ENCODE peak calls at places on chromosomes 11 and 22, in nine cellular contexts. I, Z, X, N, P, D, Q, W and F are unnamed samples.

GRCh38 chr11:57885298-57886035 is 123.9 kb downstream of the CTNND1 start:
- DNase-seq in Q (no peak), X (no peak), N (no peak), I (no peak), P (peak; percentile 65), W (no peak), D (no peak), Z (no peak), F (no peak)

GRCh38 chr11:44632466-44633123 is 67.1 kb downstream of the CD82 start:
- DNase-seq in Q (no peak), W (no peak), P (peak; percentile 76), X (no peak), N (peak; percentile 55), I (no peak), Z (no peak), D (peak; percentile 29), F (no peak)

GRCh38 chr11:112993808-112994207 is 32.6 kb downstream of the NCAM1 start:
- DNase-seq in P (no peak), N (no peak), W (no peak), D (no peak), Q (no peak), Z (no peak), I (no peak), X (no peak), F (no peak)

GRCh38 chr11:7936615-7937014 is 4.9 kb downstream of the OR10A3 start:
- DNase-seq in D (peak; percentile 63), P (no peak), X (no peak), I (no peak), Z (no peak), N (peak; percentile 8), W (no peak), Q (no peak), F (no peak)

GRCh38 chr11:108135845-108136599 is 14.7 kb downstream of the ACAT1 start:
- DNase-seq in N (no peak), X (no peak), D (no peak), W (no peak), Q (no peak), I (no peak), Z (peak; percentile 37), P (no peak), F (no peak)

GRCh38 chr11:34641981-34642380 is 21.1 kb downstream of the EHF start:
- DNase-seq in Q (no peak), W (no peak), Z (no peak), D (no peak), I (no peak), P (no peak), N (no peak), X (no peak), F (no peak)

GRCh38 chr22:26079009-26079408 is 90.3 kb upstream of the SEZ6L start:
- DNase-seq in N (no peak), D (no peak), Z (no peak), X (no peak), P (peak; percentile 44), W (no peak), Q (no peak), I (no peak), F (no peak)

GRCh38 chr11:102260241-102260640 is 57.0 kb upstream of the BIRC3 start:
- DNase-seq in D (no peak), W (no peak), N (no peak), Z (no peak), P (peak; percentile 59), I (no peak), Q (no peak), X (no peak), F (no peak)

GRCh38 chr11:116951762-116952161 is 114.3 kb upstream of the APOA1 start:
- DNase-seq in X (no peak), P (no peak), Z (no peak), N (no peak), I (no peak), W (no peak), Q (no peak), D (no peak), F (no peak)

GRCh38 chr11:63682045-63682915 is 980 bp downstream of the RTN3 start:
- DNase-seq in D (peak; percentile 48), W (no peak), X (no peak), I (peak; percentile 33), Z (peak; percentile 32), Q (peak; percentile 42), P (peak; percentile 66), N (peak; percentile 22), F (no peak)

GRCh38 chr11:36488096-36488495 is 22.0 kb downstream of the TRAF6 start:
- DNase-seq in Q (no peak), X (no peak), Z (no peak), N (no peak), D (no peak), P (no peak), W (no peak), I (no peak), F (no peak)

DNA sequence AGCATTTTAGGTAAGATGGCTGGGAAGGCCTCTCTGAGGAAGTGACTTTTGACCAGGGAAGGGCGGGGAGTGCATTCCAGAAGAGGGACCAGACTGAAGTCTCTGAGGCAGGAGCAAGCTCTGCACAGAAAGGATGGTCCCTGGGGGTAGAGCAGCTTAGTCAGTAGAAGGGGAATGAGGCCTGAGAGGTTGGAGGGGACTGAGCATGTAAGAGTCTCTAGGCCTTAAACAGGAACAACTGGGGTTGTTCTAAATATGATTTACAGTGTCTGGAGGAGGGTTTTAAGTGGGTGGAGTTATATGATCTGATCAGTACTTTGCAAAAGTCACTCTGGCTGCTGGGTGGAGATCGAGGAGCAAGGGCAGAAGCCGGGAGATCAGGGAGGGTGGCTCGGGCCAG is 31.7 kb upstream of the TEF start:
- DNase-seq in Z (no peak), W (no peak), I (no peak), X (no peak), Q (no peak), D (peak; percentile 30), P (no peak), N (peak; percentile 30), F (no peak)
- H3K36me3 ChIP-seq in Z (peaks cover 60% of the 10 kb centered on the region), W (peaks cover 47% of the 10 kb centered on the region), I (peaks cover 94% of the 10 kb centered on the region), X (peaks cover 37% of the 10 kb centered on the region), Q (no peaks in the 10 kb centered on the region), D (peaks cover 12% of the 10 kb centered on the region), P (peaks cover 26% of the 10 kb centered on the region), N (peaks cover 100% of the 10 kb centered on the region), F (peaks cover 100% of the 10 kb centered on the region)

GRCh38 chr22:45627489-45628233 is 44.0 kb upstream of the ATXN10 start:
- DNase-seq in I (no peak), Z (no peak), W (no peak), P (no peak), D (no peak), X (no peak), N (no peak), Q (peak; percentile 12), F (no peak)
- H3K27ac ChIP-seq in I (no peak overlapping the region), Z (no peak overlapping the region), W (no peak overlapping the region), P (no peak overlapping the region), D (no peak overlapping the region), X (no peak overlapping the region), N (no peak overlapping the region), Q (no peak overlapping the region), F (no peak overlapping the region)

GRCh38 chr11:74866557-74866956 is 82.3 kb downstream of the XRRA1 start:
- DNase-seq in N (no peak), P (no peak), D (no peak), Z (no peak), I (no peak), W (no peak), Q (no peak), X (no peak), F (no peak)

GRCh38 chr11:74871037-74871436 is 77.9 kb downstream of the XRRA1 start:
- DNase-seq in X (no peak), Z (peak; percentile 30), N (no peak), Q (no peak), D (no peak), I (no peak), W (no peak), P (no peak), F (no peak)

GRCh38 chr11:74870485-74870884 is 78.4 kb downstream of the XRRA1 start:
- DNase-seq in Z (peak; percentile 73), P (peak; percentile 78), W (no peak), I (no peak), N (no peak), X (no peak), Q (no peak), D (no peak), F (no peak)
- TF ChIP-seq CTCF in Z (peak; percentile 53), P (peak; percentile 64), W (no peak), I (peak; percentile 18), N (peak; percentile 9), X (no peak), Q (no peak), D (peak; percentile 7), F (no peak)

GRCh38 chr11:10762185-10762584 is 11.1 kb downstream of the CTR9 start:
- DNase-seq in X (no peak), I (no peak), D (no peak), N (no peak), Q (no peak), W (no peak), P (no peak), Z (no peak), F (no peak)

GRCh38 chr11:10763766-10764165 is 12.7 kb downstream of the CTR9 start:
- DNase-seq in N (no peak), W (no peak), D (no peak), Z (no peak), X (no peak), I (no peak), Q (no peak), P (no peak), F (no peak)

GRCh38 chr11:10761085-10761698 is 10.1 kb downstream of the CTR9 start:
- DNase-seq in I (no peak), Q (no peak), N (no peak), X (no peak), D (no peak), P (no peak), W (no peak), Z (no peak), F (no peak)

GRCh38 chr11:10762913-10763421 is 11.9 kb downstream of the CTR9 start:
- DNase-seq in P (no peak), D (no peak), N (no peak), Z (no peak), X (no peak), Q (no peak), W (no peak), I (no peak), F (no peak)

DNA sequence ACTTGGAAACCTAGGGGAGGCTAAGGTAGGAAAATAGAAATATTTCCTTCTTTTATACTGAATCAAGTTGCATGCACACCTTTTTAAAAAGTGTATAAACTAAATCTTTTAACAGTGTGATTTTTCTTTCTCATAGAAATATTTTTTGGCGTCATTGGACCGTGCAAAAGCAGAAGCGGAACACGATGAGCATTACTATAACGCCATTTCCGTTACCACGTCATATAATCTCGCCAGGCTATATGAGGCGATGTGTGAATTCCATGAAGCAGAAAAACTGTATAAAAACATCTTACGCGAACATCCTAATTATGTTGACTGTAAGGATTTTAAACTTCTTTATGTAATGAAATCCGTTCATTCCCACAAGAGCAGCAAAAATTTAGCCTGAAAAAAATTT is 13.4 kb downstream of the CTR9 start:
- DNase-seq in X (no peak), W (no peak), P (no peak), Z (no peak), I (no peak), Q (no peak), N (no peak), D (no peak), F (no peak)
- H3K36me3 ChIP-seq in X (peaks cover 28% of the 10 kb centered on the region), W (peaks cover 25% of the 10 kb centered on the region), P (peaks cover 15% of the 10 kb centered on the region), Z (peaks cover 6% of the 10 kb centered on the region), I (peaks cover 78% of the 10 kb centered on the region), Q (no peaks in the 10 kb centered on the region), N (no peaks in the 10 kb centered on the region), D (peaks cover 53% of the 10 kb centered on the region), F (no peaks in the 10 kb centered on the region)